ENCODE peak calls at places on chromosome 7, in nine cellular contexts. One of them, this sample, is unnamed.

GRCh38 chr7:113392841-113393540 is 274.6 kb upstream of the SMIM30 start:
- DNase-seq in HepG2: no peak
- DNase-seq in upper lobe of left lung: no peak
- DNase-seq in SK-N-SH: no peak
- DNase-seq in sigmoid colon: no peak
- DNase-seq in K562: no peak
- DNase-seq in H1: no peak
- DNase-seq in transverse colon: no peak
- DNase-seq in suprapubic skin: no peak
- DNase-seq in this sample: no peak

GRCh38 chr7:118839544-118839943 is 615.0 kb downstream of the ANKRD7 start:
- DNase-seq in HepG2: no peak
- DNase-seq in upper lobe of left lung: no peak
- DNase-seq in SK-N-SH: no peak
- DNase-seq in sigmoid colon: no peak
- DNase-seq in K562: no peak
- DNase-seq in H1: no peak
- DNase-seq in transverse colon: no peak
- DNase-seq in suprapubic skin: no peak
- DNase-seq in this sample: no peak

GRCh38 chr7:98186452-98187137 is 24.6 kb upstream of the BHLHA15 start:
- DNase-seq in HepG2: no peak
- DNase-seq in upper lobe of left lung: no peak
- DNase-seq in SK-N-SH: no peak
- DNase-seq in sigmoid colon: no peak
- DNase-seq in K562: no peak
- DNase-seq in H1: no peak
- DNase-seq in transverse colon: no peak
- DNase-seq in suprapubic skin: no peak
- DNase-seq in this sample: no peak

GRCh38 chr7:23811540-23811939 is 101.5 kb downstream of the STK31 start:
- DNase-seq in HepG2: peak; percentile 10
- DNase-seq in upper lobe of left lung: no peak
- DNase-seq in SK-N-SH: no peak
- DNase-seq in sigmoid colon: no peak
- DNase-seq in K562: peak; percentile 18
- DNase-seq in H1: no peak
- DNase-seq in transverse colon: no peak
- DNase-seq in suprapubic skin: no peak
- DNase-seq in this sample: no peak

GRCh38 chr7:40840990-40841389 is 706.2 kb downstream of the SUGCT start:
- DNase-seq in HepG2: no peak
- DNase-seq in upper lobe of left lung: no peak
- DNase-seq in SK-N-SH: no peak
- DNase-seq in sigmoid colon: no peak
- DNase-seq in K562: no peak
- DNase-seq in H1: no peak
- DNase-seq in transverse colon: no peak
- DNase-seq in suprapubic skin: no peak
- DNase-seq in this sample: no peak

GRCh38 chr7:135928136-135928535 is 49.0 kb downstream of the MTPN start:
- DNase-seq in HepG2: no peak
- DNase-seq in upper lobe of left lung: no peak
- DNase-seq in SK-N-SH: no peak
- DNase-seq in sigmoid colon: no peak
- DNase-seq in K562: no peak
- DNase-seq in H1: no peak
- DNase-seq in transverse colon: no peak
- DNase-seq in suprapubic skin: no peak
- DNase-seq in this sample: no peak

GRCh38 chr7:142134944-142135343 is 23.4 kb downstream of the MGAM2 start:
- DNase-seq in HepG2: peak; percentile 6
- DNase-seq in upper lobe of left lung: no peak
- DNase-seq in SK-N-SH: no peak
- DNase-seq in sigmoid colon: no peak
- DNase-seq in K562: no peak
- DNase-seq in H1: no peak
- DNase-seq in transverse colon: peak; percentile 13
- DNase-seq in suprapubic skin: no peak
- DNase-seq in this sample: no peak

GRCh38 chr7:118305686-118306085 is 81.2 kb downstream of the ANKRD7 start:
- DNase-seq in HepG2: no peak
- DNase-seq in upper lobe of left lung: no peak
- DNase-seq in SK-N-SH: no peak
- DNase-seq in sigmoid colon: no peak
- DNase-seq in K562: no peak
- DNase-seq in H1: no peak
- DNase-seq in transverse colon: no peak
- DNase-seq in suprapubic skin: no peak
- DNase-seq in this sample: no peak

GRCh38 chr7:37796134-37796775 is 52.1 kb upstream of the NME8 start:
- DNase-seq in HepG2: no peak
- DNase-seq in upper lobe of left lung: no peak
- DNase-seq in SK-N-SH: no peak
- DNase-seq in sigmoid colon: no peak
- DNase-seq in K562: no peak
- DNase-seq in H1: no peak
- DNase-seq in transverse colon: no peak
- DNase-seq in suprapubic skin: no peak
- DNase-seq in this sample: no peak

GRCh38 chr7:610141-610530 is 90.5 kb upstream of the PDGFA start:
- DNase-seq in HepG2: no peak
- DNase-seq in upper lobe of left lung: no peak
- DNase-seq in SK-N-SH: no peak
- DNase-seq in sigmoid colon: no peak
- DNase-seq in K562: peak; percentile 65
- DNase-seq in H1: no peak
- DNase-seq in transverse colon: no peak
- DNase-seq in suprapubic skin: no peak
- DNase-seq in this sample: no peak

GRCh38 chr7:47314728-47315601 is 266.9 kb downstream of the TNS3 start:
- DNase-seq in HepG2: no peak
- DNase-seq in upper lobe of left lung: no peak
- DNase-seq in SK-N-SH: no peak
- DNase-seq in sigmoid colon: peak; percentile 72
- DNase-seq in K562: no peak
- DNase-seq in H1: peak; percentile 52
- DNase-seq in transverse colon: no peak
- DNase-seq in suprapubic skin: no peak
- DNase-seq in this sample: no peak

GRCh38 chr7:32069251-32069650 is 956 bp downstream of the PDE1C start:
- DNase-seq in HepG2: no peak
- DNase-seq in upper lobe of left lung: no peak
- DNase-seq in SK-N-SH: no peak
- DNase-seq in sigmoid colon: no peak
- DNase-seq in K562: no peak
- DNase-seq in H1: no peak
- DNase-seq in transverse colon: no peak
- DNase-seq in suprapubic skin: no peak
- DNase-seq in this sample: no peak

GRCh38 chr7:94270772-94271171 is 123.9 kb upstream of the COL1A2 start:
- DNase-seq in HepG2: no peak
- DNase-seq in upper lobe of left lung: no peak
- DNase-seq in SK-N-SH: no peak
- DNase-seq in sigmoid colon: no peak
- DNase-seq in K562: no peak
- DNase-seq in H1: no peak
- DNase-seq in transverse colon: no peak
- DNase-seq in suprapubic skin: no peak
- DNase-seq in this sample: no peak

GRCh38 chr7:40964610-40965009 is 738.3 kb downstream of the INHBA start:
- DNase-seq in HepG2: no peak
- DNase-seq in upper lobe of left lung: no peak
- DNase-seq in SK-N-SH: no peak
- DNase-seq in sigmoid colon: no peak
- DNase-seq in K562: no peak
- DNase-seq in H1: no peak
- DNase-seq in transverse colon: no peak
- DNase-seq in suprapubic skin: no peak
- DNase-seq in this sample: no peak

GRCh38 chr7:91348686-91349085 is 84.5 kb downstream of the FZD1 start:
- DNase-seq in HepG2: no peak
- DNase-seq in upper lobe of left lung: no peak
- DNase-seq in SK-N-SH: no peak
- DNase-seq in sigmoid colon: no peak
- DNase-seq in K562: no peak
- DNase-seq in H1: no peak
- DNase-seq in transverse colon: no peak
- DNase-seq in suprapubic skin: no peak
- DNase-seq in this sample: no peak

GRCh38 chr7:101121996-101122932 is 4.6 kb upstream of the SERPINE1 start:
- DNase-seq in HepG2: peak; percentile 93
- DNase-seq in upper lobe of left lung: peak; percentile 41
- DNase-seq in SK-N-SH: no peak
- DNase-seq in sigmoid colon: peak; percentile 91
- DNase-seq in K562: no peak
- DNase-seq in H1: no peak
- DNase-seq in transverse colon: peak; percentile 65
- DNase-seq in suprapubic skin: peak; percentile 83
- DNase-seq in this sample: peak; percentile 40
- TF ChIP-seq POLR2AphosphoS5 in HepG2: peak; percentile 87
- TF ChIP-seq POLR2AphosphoS5 in upper lobe of left lung: peak; percentile 62
- TF ChIP-seq POLR2AphosphoS5 in SK-N-SH: peak; percentile 94
- TF ChIP-seq POLR2AphosphoS5 in sigmoid colon: peak; percentile 57
- TF ChIP-seq POLR2AphosphoS5 in K562: no peak
- TF ChIP-seq POLR2AphosphoS5 in H1: no peak
- TF ChIP-seq POLR2AphosphoS5 in transverse colon: peak; percentile 54
- TF ChIP-seq POLR2AphosphoS5 in suprapubic skin: no peak
- TF ChIP-seq POLR2AphosphoS5 in this sample: peak; percentile 85

GRCh38 chr7:130489140-130489967 is 2.5 kb upstream of the MEST start:
- DNase-seq in HepG2: no peak
- DNase-seq in upper lobe of left lung: no peak
- DNase-seq in SK-N-SH: peak; percentile 27
- DNase-seq in sigmoid colon: no peak
- DNase-seq in K562: no peak
- DNase-seq in H1: no peak
- DNase-seq in transverse colon: no peak
- DNase-seq in suprapubic skin: no peak
- DNase-seq in this sample: no peak

GRCh38 chr7:130490287-130490686 is 1.6 kb upstream of the MEST start:
- DNase-seq in HepG2: no peak
- DNase-seq in upper lobe of left lung: no peak
- DNase-seq in SK-N-SH: no peak
- DNase-seq in sigmoid colon: no peak
- DNase-seq in K562: no peak
- DNase-seq in H1: peak; percentile 54
- DNase-seq in transverse colon: no peak
- DNase-seq in suprapubic skin: no peak
- DNase-seq in this sample: no peak

GRCh38 chr7:130486963-130487324 is 4.9 kb upstream of the MEST start:
- DNase-seq in HepG2: no peak
- DNase-seq in upper lobe of left lung: no peak
- DNase-seq in SK-N-SH: no peak
- DNase-seq in sigmoid colon: no peak
- DNase-seq in K562: no peak
- DNase-seq in H1: no peak
- DNase-seq in transverse colon: no peak
- DNase-seq in suprapubic skin: no peak
- DNase-seq in this sample: no peak

GRCh38 chr7:130486114-130486962 is 5.5 kb upstream of the MEST start:
- DNase-seq in HepG2: peak; percentile 78
- DNase-seq in upper lobe of left lung: peak; percentile 86
- DNase-seq in SK-N-SH: peak; percentile 36
- DNase-seq in sigmoid colon: peak; percentile 66
- DNase-seq in K562: peak; percentile 38
- DNase-seq in H1: peak; percentile 87
- DNase-seq in transverse colon: peak; percentile 87
- DNase-seq in suprapubic skin: no peak
- DNase-seq in this sample: peak; percentile 80

GRCh38 chr7:130488376-130489139 is 3.3 kb upstream of the MEST start:
- DNase-seq in HepG2: no peak
- DNase-seq in upper lobe of left lung: no peak
- DNase-seq in SK-N-SH: peak; percentile 27
- DNase-seq in sigmoid colon: no peak
- DNase-seq in K562: no peak
- DNase-seq in H1: no peak
- DNase-seq in transverse colon: no peak
- DNase-seq in suprapubic skin: no peak
- DNase-seq in this sample: no peak
- TF ChIP-seq EP300 in HepG2: no peak
- TF ChIP-seq EP300 in upper lobe of left lung: no peak
- TF ChIP-seq EP300 in SK-N-SH: no peak
- TF ChIP-seq EP300 in sigmoid colon: no peak
- TF ChIP-seq EP300 in K562: no peak
- TF ChIP-seq EP300 in H1: no peak
- TF ChIP-seq EP300 in transverse colon: no peak
- TF ChIP-seq EP300 in suprapubic skin: no peak
- TF ChIP-seq EP300 in this sample: no peak

GRCh38 chr7:26759108-26759507 is 105.3 kb downstream of the SKAP2 start:
- DNase-seq in HepG2: no peak
- DNase-seq in upper lobe of left lung: no peak
- DNase-seq in SK-N-SH: no peak
- DNase-seq in sigmoid colon: no peak
- DNase-seq in K562: no peak
- DNase-seq in H1: no peak
- DNase-seq in transverse colon: no peak
- DNase-seq in suprapubic skin: no peak
- DNase-seq in this sample: no peak
- TF ChIP-seq POLR2AphosphoS5 in HepG2: no peak
- TF ChIP-seq POLR2AphosphoS5 in upper lobe of left lung: no peak
- TF ChIP-seq POLR2AphosphoS5 in SK-N-SH: no peak
- TF ChIP-seq POLR2AphosphoS5 in sigmoid colon: no peak
- TF ChIP-seq POLR2AphosphoS5 in K562: no peak
- TF ChIP-seq POLR2AphosphoS5 in H1: no peak
- TF ChIP-seq POLR2AphosphoS5 in transverse colon: no peak
- TF ChIP-seq POLR2AphosphoS5 in suprapubic skin: no peak
- TF ChIP-seq POLR2AphosphoS5 in this sample: no peak

GRCh38 chr7:137328389-137329120 is 15.0 kb downstream of the PTN start:
- DNase-seq in HepG2: no peak
- DNase-seq in upper lobe of left lung: no peak
- DNase-seq in SK-N-SH: no peak
- DNase-seq in sigmoid colon: no peak
- DNase-seq in K562: no peak
- DNase-seq in H1: no peak
- DNase-seq in transverse colon: no peak
- DNase-seq in suprapubic skin: no peak
- DNase-seq in this sample: no peak
- TF ChIP-seq EP300 in HepG2: no peak
- TF ChIP-seq EP300 in upper lobe of left lung: no peak
- TF ChIP-seq EP300 in SK-N-SH: no peak
- TF ChIP-seq EP300 in sigmoid colon: no peak
- TF ChIP-seq EP300 in K562: no peak
- TF ChIP-seq EP300 in H1: no peak
- TF ChIP-seq EP300 in transverse colon: no peak
- TF ChIP-seq EP300 in suprapubic skin: no peak
- TF ChIP-seq EP300 in this sample: no peak

DNA sequence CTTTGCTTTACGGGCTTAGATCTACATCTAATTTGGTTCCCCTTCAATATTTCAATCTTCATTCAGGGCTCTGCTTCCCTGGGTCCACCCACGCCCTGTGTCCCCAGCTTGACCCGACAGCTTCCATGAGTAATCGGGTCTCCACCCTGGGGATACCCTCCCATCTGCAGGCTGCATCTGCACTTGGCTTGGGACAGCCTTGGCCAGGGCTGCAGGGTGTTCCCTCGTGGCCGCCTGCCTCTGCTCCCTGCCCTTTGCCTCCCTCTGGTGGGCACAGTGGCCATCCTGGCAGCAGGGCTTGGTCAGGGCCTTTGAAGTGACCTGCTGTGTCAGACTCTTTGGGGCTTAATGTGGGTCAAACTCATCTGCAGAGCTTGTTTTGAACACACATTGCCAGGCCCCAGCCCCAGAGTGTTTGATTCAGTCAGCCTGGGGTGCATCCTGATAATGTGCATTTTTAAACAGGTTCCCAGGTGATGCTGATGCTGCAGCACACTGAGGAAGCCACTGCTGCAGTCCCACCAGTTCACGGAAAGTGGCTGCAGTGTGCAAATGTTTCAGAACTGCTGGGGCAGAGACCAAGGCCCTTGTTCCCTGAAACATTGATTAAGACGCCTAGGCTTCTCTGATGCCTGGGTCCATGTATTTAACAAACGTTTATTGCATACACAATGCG is 80.7 kb upstream of the SEC61G start:
- DNase-seq in HepG2: peak; percentile 20
- DNase-seq in upper lobe of left lung: peak; percentile 67
- DNase-seq in SK-N-SH: peak; percentile 78
- DNase-seq in sigmoid colon: peak; percentile 76
- DNase-seq in K562: no peak
- DNase-seq in H1: peak; percentile 85
- DNase-seq in transverse colon: peak; percentile 35
- DNase-seq in suprapubic skin: peak; percentile 87
- DNase-seq in this sample: peak; percentile 41
- TF ChIP-seq POLR2AphosphoS5 in HepG2: no peak
- TF ChIP-seq POLR2AphosphoS5 in upper lobe of left lung: peak; percentile 14
- TF ChIP-seq POLR2AphosphoS5 in SK-N-SH: no peak
- TF ChIP-seq POLR2AphosphoS5 in sigmoid colon: no peak
- TF ChIP-seq POLR2AphosphoS5 in K562: no peak
- TF ChIP-seq POLR2AphosphoS5 in H1: no peak
- TF ChIP-seq POLR2AphosphoS5 in transverse colon: no peak
- TF ChIP-seq POLR2AphosphoS5 in suprapubic skin: peak; percentile 77
- TF ChIP-seq POLR2AphosphoS5 in this sample: peak; percentile 24

This sample was measured in stomach.